ENCODE peak calls at places on chromosomes 6 and 20, in seven cellular contexts. One of them, this sample, is unnamed.

GRCh38 chr20:17909745-17910345 is 58.7 kb downstream of the SNX5 start:
- DNase-seq in body of pancreas: no peak
- DNase-seq in HepG2: no peak
- DNase-seq in prostate gland: no peak
- DNase-seq in stomach: no peak
- DNase-seq in adrenal gland: no peak
- DNase-seq in heart left ventricle: no peak
- DNase-seq in this sample: no peak

GRCh38 chr20:43914697-43915208 is at the start of gene TOX2:
- DNase-seq in stomach: no peak
- DNase-seq in HepG2: no peak
- DNase-seq in prostate gland: no peak
- DNase-seq in adrenal gland: peak
- DNase-seq in heart left ventricle: no peak
- DNase-seq in body of pancreas: no peak
- DNase-seq in this sample: no peak

GRCh38 chr20:1191289-1191688 is 6.5 kb upstream of the TMEM74B start:
- DNase-seq in heart left ventricle: no peak
- DNase-seq in prostate gland: no peak
- DNase-seq in adrenal gland: no peak
- DNase-seq in stomach: no peak
- DNase-seq in HepG2: no peak
- DNase-seq in body of pancreas: no peak
- DNase-seq in this sample: no peak

GRCh38 chr20:48411265-48411664 is 416.5 kb downstream of the PREX1 start:
- DNase-seq in adrenal gland: no peak
- DNase-seq in prostate gland: no peak
- DNase-seq in stomach: no peak
- DNase-seq in body of pancreas: no peak
- DNase-seq in heart left ventricle: no peak
- DNase-seq in HepG2: no peak
- DNase-seq in this sample: peak

GRCh38 chr20:21074605-21075336 is 31.4 kb downstream of the LINC00237 start:
- DNase-seq in prostate gland: no peak
- DNase-seq in stomach: no peak
- DNase-seq in heart left ventricle: no peak
- DNase-seq in HepG2: no peak
- DNase-seq in body of pancreas: no peak
- DNase-seq in adrenal gland: no peak
- DNase-seq in this sample: no peak

GRCh38 chr20:7722564-7722963 is 217.7 kb downstream of the HAO1 start:
- DNase-seq in adrenal gland: no peak
- DNase-seq in HepG2: no peak
- DNase-seq in body of pancreas: no peak
- DNase-seq in stomach: no peak
- DNase-seq in heart left ventricle: no peak
- DNase-seq in prostate gland: no peak
- DNase-seq in this sample: no peak

GRCh38 chr6:166586424-166587156 is at the start of gene RAMACL:
- DNase-seq in stomach: peak
- DNase-seq in body of pancreas: peak
- DNase-seq in HepG2: no peak
- DNase-seq in adrenal gland: no peak
- DNase-seq in heart left ventricle: no peak
- DNase-seq in prostate gland: no peak
- DNase-seq in this sample: no peak

GRCh38 chr6:141531040-141531439 is 601.7 kb upstream of the GJE1 start:
- DNase-seq in adrenal gland: no peak
- DNase-seq in HepG2: no peak
- DNase-seq in prostate gland: no peak
- DNase-seq in stomach: no peak
- DNase-seq in heart left ventricle: no peak
- DNase-seq in body of pancreas: no peak
- DNase-seq in this sample: no peak

GRCh38 chr20:59939052-59939878 is 840 bp downstream of the PPP1R3D start:
- DNase-seq in adrenal gland: no peak
- DNase-seq in stomach: no peak
- DNase-seq in heart left ventricle: peak
- DNase-seq in HepG2: no peak
- DNase-seq in body of pancreas: peak
- DNase-seq in prostate gland: no peak
- DNase-seq in this sample: peak

GRCh38 chr20:59939879-59940128 is 301 bp downstream of the PPP1R3D start:
- DNase-seq in HepG2: no peak
- DNase-seq in body of pancreas: peak
- DNase-seq in heart left ventricle: peak
- DNase-seq in prostate gland: no peak
- DNase-seq in stomach: peak
- DNase-seq in adrenal gland: peak
- DNase-seq in this sample: no peak

GRCh38 chr20:59940956-59941294 is 736 bp downstream of the FAM217B start:
- DNase-seq in prostate gland: no peak
- DNase-seq in HepG2: no peak
- DNase-seq in adrenal gland: no peak
- DNase-seq in heart left ventricle: no peak
- DNase-seq in stomach: no peak
- DNase-seq in body of pancreas: no peak
- DNase-seq in this sample: no peak

GRCh38 chr20:59938696-59939051 is 1.4 kb downstream of the PPP1R3D start:
- DNase-seq in stomach: no peak
- DNase-seq in adrenal gland: peak
- DNase-seq in body of pancreas: peak
- DNase-seq in HepG2: no peak
- DNase-seq in prostate gland: no peak
- DNase-seq in heart left ventricle: peak
- DNase-seq in this sample: peak

DNA sequence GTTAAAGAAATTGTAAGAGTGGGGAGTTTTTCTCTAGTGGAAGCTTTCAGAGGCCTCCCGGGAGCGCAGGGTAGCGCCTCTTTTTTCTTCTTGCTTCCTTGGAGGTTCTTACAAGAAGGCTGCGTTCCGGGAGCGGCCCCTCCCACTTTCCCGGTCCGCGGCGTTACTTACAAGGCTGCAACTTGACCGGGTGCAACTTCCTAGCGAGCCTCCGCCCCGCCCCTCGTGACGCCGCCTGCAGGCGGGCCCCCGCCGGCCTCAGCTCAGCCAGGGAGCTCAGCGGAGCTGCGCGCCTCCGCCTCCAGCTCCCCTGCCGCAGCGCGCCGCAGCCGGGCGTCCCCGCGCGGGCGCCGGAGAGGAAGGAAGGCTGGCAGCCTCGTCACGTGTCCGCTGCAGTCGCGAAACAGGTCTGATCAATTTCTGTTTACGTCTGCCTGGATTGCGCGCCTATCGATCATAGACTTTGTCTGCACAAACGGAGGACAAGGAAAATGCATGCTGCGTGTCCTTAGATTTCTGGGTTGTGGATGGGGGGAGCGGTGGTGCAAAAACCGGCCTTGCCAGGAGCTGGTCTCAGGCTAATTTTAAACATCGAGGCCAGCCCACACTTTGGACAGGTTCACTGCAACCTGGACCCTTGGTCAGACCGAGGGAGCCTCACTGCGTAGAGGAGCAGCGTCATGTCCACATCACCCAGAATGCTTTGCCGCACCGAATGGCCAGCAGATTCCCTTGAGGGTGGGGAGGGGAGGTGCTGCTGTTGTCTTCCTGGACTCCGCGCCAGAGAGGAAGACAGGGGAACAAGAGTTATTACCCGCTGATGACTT is at the start of the genes FAM217B and PPP1R3D:
- DNase-seq in prostate gland: peak
- DNase-seq in body of pancreas: peak
- DNase-seq in heart left ventricle: peak
- DNase-seq in HepG2: peak
- DNase-seq in stomach: peak
- DNase-seq in adrenal gland: peak
- DNase-seq in this sample: peak
- TF ChIP-seq POLR2A in prostate gland: peak
- TF ChIP-seq POLR2A in body of pancreas: peak
- TF ChIP-seq POLR2A in heart left ventricle: no peak
- TF ChIP-seq POLR2A in HepG2: peak
- TF ChIP-seq POLR2A in stomach: peak
- TF ChIP-seq POLR2A in adrenal gland: peak
- TF ChIP-seq POLR2A in this sample: peak

GRCh38 chr6:152378154-152378553 is 259.0 kb downstream of the SYNE1 start:
- DNase-seq in adrenal gland: no peak
- DNase-seq in heart left ventricle: no peak
- DNase-seq in stomach: no peak
- DNase-seq in body of pancreas: no peak
- DNase-seq in HepG2: peak
- DNase-seq in prostate gland: no peak
- DNase-seq in this sample: no peak

GRCh38 chr6:152386131-152386530 is 251.0 kb downstream of the SYNE1 start:
- DNase-seq in prostate gland: no peak
- DNase-seq in body of pancreas: no peak
- DNase-seq in heart left ventricle: no peak
- DNase-seq in HepG2: no peak
- DNase-seq in adrenal gland: no peak
- DNase-seq in stomach: no peak
- DNase-seq in this sample: no peak

GRCh38 chr6:152387091-152387490 is 250.1 kb downstream of the SYNE1 start:
- DNase-seq in adrenal gland: no peak
- DNase-seq in prostate gland: no peak
- DNase-seq in heart left ventricle: no peak
- DNase-seq in HepG2: no peak
- DNase-seq in body of pancreas: no peak
- DNase-seq in stomach: no peak
- DNase-seq in this sample: no peak

GRCh38 chr6:152380351-152380767 is 256.8 kb downstream of the SYNE1 start:
- DNase-seq in prostate gland: no peak
- DNase-seq in adrenal gland: peak
- DNase-seq in heart left ventricle: no peak
- DNase-seq in HepG2: peak
- DNase-seq in body of pancreas: peak
- DNase-seq in stomach: no peak
- DNase-seq in this sample: no peak

DNA sequence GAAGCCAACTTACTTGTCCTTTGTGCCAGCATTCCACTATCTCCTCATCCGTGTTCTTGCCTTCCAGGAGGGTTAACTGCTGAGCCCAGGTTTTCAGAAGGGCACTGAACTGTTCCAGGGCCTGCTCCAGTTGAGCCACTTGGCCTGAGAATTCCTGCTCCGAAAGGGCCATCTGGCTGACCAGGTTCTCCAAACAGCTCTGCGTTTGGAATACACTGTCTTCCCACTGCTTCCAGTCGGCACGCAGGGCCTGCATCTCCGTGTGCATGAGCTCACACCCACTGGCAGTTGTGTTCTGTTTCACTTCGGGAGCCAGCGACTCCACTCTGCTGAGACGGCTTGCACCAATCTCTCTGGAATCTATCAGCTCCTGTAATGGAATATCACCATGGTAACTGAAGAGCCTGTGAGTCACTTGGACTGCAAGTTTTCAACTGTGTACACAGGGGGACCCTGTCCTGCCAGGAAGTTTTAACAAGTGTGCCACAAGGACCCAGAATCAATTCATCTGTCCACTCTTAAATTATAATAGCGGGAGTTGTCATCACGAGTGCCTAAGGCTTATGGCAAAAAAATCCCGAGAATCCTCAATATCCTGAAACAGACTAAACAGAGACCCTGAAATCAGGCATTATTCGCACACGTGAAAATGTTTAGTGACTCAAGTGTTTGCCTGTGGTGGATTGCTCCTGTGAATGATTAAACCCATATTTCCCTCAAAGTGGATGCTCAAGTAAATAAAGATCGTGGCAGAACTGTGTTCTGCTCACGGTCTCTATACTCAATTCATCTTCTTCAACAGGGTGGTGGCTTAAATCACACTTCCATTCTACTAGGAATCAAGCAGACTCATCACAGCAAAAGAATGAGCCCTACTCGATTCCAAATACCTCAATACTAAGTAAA is 255.9 kb downstream of the SYNE1 start:
- DNase-seq in body of pancreas: peak
- DNase-seq in HepG2: peak
- DNase-seq in prostate gland: peak
- DNase-seq in adrenal gland: peak
- DNase-seq in stomach: peak
- DNase-seq in heart left ventricle: peak
- DNase-seq in this sample: peak
- H3K4me3 ChIP-seq in body of pancreas: no peak
- H3K4me3 ChIP-seq in HepG2: peak
- H3K4me3 ChIP-seq in prostate gland: peak
- H3K4me3 ChIP-seq in adrenal gland: peak
- H3K4me3 ChIP-seq in stomach: peak
- H3K4me3 ChIP-seq in heart left ventricle: peak
- H3K4me3 ChIP-seq in this sample: peak

GRCh38 chr20:57390604-57391438 is at the start of gene RBM38:
- DNase-seq in adrenal gland: peak
- DNase-seq in heart left ventricle: peak
- DNase-seq in stomach: peak
- DNase-seq in prostate gland: no peak
- DNase-seq in body of pancreas: peak
- DNase-seq in HepG2: peak
- DNase-seq in this sample: peak

GRCh38 chr20:57393321-57394086 is 2.3 kb downstream of the RBM38 start:
- DNase-seq in HepG2: no peak
- DNase-seq in body of pancreas: no peak
- DNase-seq in heart left ventricle: peak
- DNase-seq in prostate gland: no peak
- DNase-seq in stomach: no peak
- DNase-seq in adrenal gland: no peak
- DNase-seq in this sample: peak

GRCh38 chr20:57391439-57392129 is 388 bp downstream of the RBM38 start:
- DNase-seq in stomach: peak
- DNase-seq in HepG2: no peak
- DNase-seq in heart left ventricle: peak
- DNase-seq in body of pancreas: no peak
- DNase-seq in prostate gland: no peak
- DNase-seq in adrenal gland: peak
- DNase-seq in this sample: no peak

GRCh38 chr20:57392512-57393271 is 1.5 kb downstream of the RBM38 start:
- DNase-seq in body of pancreas: peak
- DNase-seq in HepG2: no peak
- DNase-seq in prostate gland: peak
- DNase-seq in heart left ventricle: peak
- DNase-seq in stomach: peak
- DNase-seq in adrenal gland: peak
- DNase-seq in this sample: no peak

DNA sequence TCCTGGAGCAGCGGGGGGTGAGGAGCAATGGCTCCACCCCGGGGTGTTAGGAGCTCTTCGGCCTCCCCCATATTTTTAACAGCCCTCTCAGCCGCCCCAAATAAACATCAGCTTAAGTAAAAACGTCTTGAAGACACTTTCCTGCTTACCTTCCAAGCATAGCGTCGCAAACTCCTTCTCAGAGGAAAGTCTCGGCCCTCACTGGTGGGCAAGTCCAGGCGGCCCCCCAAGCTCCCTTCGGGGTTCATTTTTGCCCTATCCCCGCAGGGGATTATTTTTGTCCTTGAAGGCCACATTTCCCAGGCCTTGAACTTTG is 892 bp downstream of the RBM38 start:
- DNase-seq in prostate gland: no peak
- DNase-seq in HepG2: no peak
- DNase-seq in body of pancreas: no peak
- DNase-seq in adrenal gland: no peak
- DNase-seq in heart left ventricle: peak
- DNase-seq in stomach: no peak
- DNase-seq in this sample: no peak
- TF ChIP-seq CTCF in prostate gland: no peak
- TF ChIP-seq CTCF in HepG2: no peak
- TF ChIP-seq CTCF in body of pancreas: no peak
- TF ChIP-seq CTCF in adrenal gland: no peak
- TF ChIP-seq CTCF in heart left ventricle: no peak
- TF ChIP-seq CTCF in stomach: no peak
- TF ChIP-seq CTCF in this sample: no peak

GRCh38 chr20:56827763-56828162 is 198.7 kb downstream of the TFAP2C start:
- DNase-seq in prostate gland: no peak
- DNase-seq in stomach: no peak
- DNase-seq in heart left ventricle: no peak
- DNase-seq in HepG2: no peak
- DNase-seq in body of pancreas: no peak
- DNase-seq in adrenal gland: no peak
- DNase-seq in this sample: no peak

GRCh38 chr20:56829788-56830385 is 200.8 kb downstream of the TFAP2C start:
- DNase-seq in stomach: no peak
- DNase-seq in HepG2: peak
- DNase-seq in prostate gland: no peak
- DNase-seq in body of pancreas: no peak
- DNase-seq in adrenal gland: no peak
- DNase-seq in heart left ventricle: no peak
- DNase-seq in this sample: no peak

GRCh38 chr20:56828402-56828801 is 199.3 kb downstream of the TFAP2C start:
- DNase-seq in prostate gland: no peak
- DNase-seq in stomach: no peak
- DNase-seq in body of pancreas: no peak
- DNase-seq in adrenal gland: no peak
- DNase-seq in heart left ventricle: no peak
- DNase-seq in HepG2: no peak
- DNase-seq in this sample: no peak

GRCh38 chr20:56826306-56826970 is 197.3 kb downstream of the TFAP2C start:
- DNase-seq in stomach: no peak
- DNase-seq in HepG2: no peak
- DNase-seq in adrenal gland: no peak
- DNase-seq in body of pancreas: no peak
- DNase-seq in heart left ventricle: no peak
- DNase-seq in prostate gland: peak
- DNase-seq in this sample: peak

DNA sequence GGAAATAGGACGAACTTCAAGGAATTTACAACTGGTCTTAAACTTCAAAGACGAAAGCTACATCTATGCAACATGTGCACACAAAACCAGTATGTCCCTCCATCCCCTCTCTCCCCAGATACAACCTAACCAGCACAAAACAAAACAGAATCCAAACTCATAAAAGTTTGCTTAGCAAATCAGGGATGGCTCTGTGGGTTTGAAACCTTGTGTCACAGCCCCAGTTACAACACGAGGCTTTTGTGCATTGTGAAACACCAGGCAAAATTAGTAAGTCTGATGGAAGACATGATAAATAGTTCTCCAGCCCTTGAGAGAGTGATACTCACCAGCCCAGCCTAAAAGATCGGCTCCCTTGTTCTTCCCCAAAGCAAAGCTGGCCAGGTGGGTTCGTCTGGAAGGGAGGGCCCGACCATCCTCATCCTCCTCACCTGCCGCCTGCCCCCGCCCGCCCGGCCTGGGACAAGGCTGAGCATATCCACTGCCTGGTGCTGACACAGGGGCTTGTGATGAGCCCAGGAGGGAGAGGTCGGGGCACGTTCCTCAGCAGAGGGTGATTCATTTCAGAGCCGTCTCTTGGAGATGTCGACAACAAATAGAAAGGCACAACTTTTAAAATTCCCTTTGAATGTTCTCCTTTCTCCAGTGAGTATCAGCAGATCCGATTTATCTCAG is 198.0 kb downstream of the TFAP2C start:
- DNase-seq in prostate gland: peak
- DNase-seq in HepG2: no peak
- DNase-seq in adrenal gland: peak
- DNase-seq in stomach: no peak
- DNase-seq in heart left ventricle: no peak
- DNase-seq in body of pancreas: no peak
- DNase-seq in this sample: peak
- TF ChIP-seq POLR2A in prostate gland: no peak
- TF ChIP-seq POLR2A in HepG2: no peak
- TF ChIP-seq POLR2A in adrenal gland: no peak
- TF ChIP-seq POLR2A in stomach: no peak
- TF ChIP-seq POLR2A in heart left ventricle: no peak
- TF ChIP-seq POLR2A in body of pancreas: no peak
- TF ChIP-seq POLR2A in this sample: no peak

This sample was measured in uterus.